ENCODE peak calls at places on chromosome 10, in seven cellular contexts. H is cardiac muscle cell, U is AG09309, M is mucosa of descending colon, V is IMR-90, J is ovary, B is spleen. D is an unnamed sample.

GRCh38 chr10:36168777-36169176 is 526.7 kb upstream of the FZD8 start:
- DNase-seq in H (no peak), J (no peak), U (no peak), B (no peak), V (no peak), M (no peak), D (no peak)

GRCh38 chr10:19488592-19489280 is 327.5 kb upstream of the PLXDC2 start:
- DNase-seq in U (no peak), V (no peak), J (peak; percentile 72), B (peak; percentile 71), M (peak; percentile 25), H (peak; percentile 63), D (no peak)

GRCh38 chr10:91046891-91047290 is 126.0 kb upstream of the ANKRD1 start:
- DNase-seq in V (no peak), H (no peak), J (no peak), M (no peak), B (no peak), U (no peak), D (no peak)

GRCh38 chr10:90605506-90605905 is 252.3 kb downstream of the HTR7 start:
- DNase-seq in H (no peak), J (no peak), V (no peak), U (no peak), B (no peak), M (no peak), D (no peak)

GRCh38 chr10:94098916-94099315 is 105.2 kb downstream of the PLCE1 start:
- DNase-seq in M (no peak), B (no peak), H (no peak), V (no peak), J (no peak), U (no peak), D (no peak)

GRCh38 chr10:71339796-71340589 is 20.9 kb downstream of the SLC29A3 start:
- DNase-seq in H (no peak), B (no peak), V (no peak), J (no peak), U (no peak), M (no peak), D (no peak)

GRCh38 chr10:593901-594457 is 95.5 kb downstream of the DIP2C start:
- DNase-seq in H (no peak), M (no peak), J (peak; percentile 81), V (peak; percentile 91), B (no peak), U (no peak), D (no peak)

GRCh38 chr10:11344550-11344949 is 266.9 kb downstream of the USP6NL start:
- DNase-seq in H (no peak), J (no peak), B (no peak), U (no peak), M (no peak), V (no peak), D (no peak)

GRCh38 chr10:63713191-63714144 is 192.3 kb downstream of the REEP3 start:
- DNase-seq in J (peak; percentile 91), H (peak; percentile 61), M (peak; percentile 85), V (peak; percentile 59), U (no peak), B (no peak), D (no peak)

GRCh38 chr10:83182076-83182475 is 957.2 kb upstream of the GHITM start:
- DNase-seq in H (no peak), B (no peak), M (no peak), J (no peak), V (no peak), U (no peak), D (no peak)

GRCh38 chr10:44660271-44660670 is 250.9 kb upstream of the TMEM72 start:
- DNase-seq in H (no peak), B (no peak), U (no peak), J (no peak), V (peak; percentile 44), M (no peak), D (no peak)

GRCh38 chr10:26860542-26861325 is at the start of gene ABI1:
- DNase-seq in J (peak; percentile 98), B (peak; percentile 99), H (peak; percentile 99), U (peak; percentile 95), M (peak; percentile 98), V (peak; percentile 98), D (peak; percentile 94)

GRCh38 chr10:58955615-58956014 is 220.8 kb upstream of the PHYHIPL start:
- DNase-seq in H (no peak), B (no peak), J (no peak), U (no peak), M (no peak), V (no peak), D (no peak)

GRCh38 chr10:100986952-100987684 is at the start of the genes MRPL43 and TWNK:
- DNase-seq in H (peak; percentile 89), J (peak; percentile 90), M (peak; percentile 90), U (no peak), B (peak; percentile 95), V (peak; percentile 64), D (peak; percentile 89)

GRCh38 chr10:48478980-48479811 is 125.7 kb downstream of the ARHGAP22 start:
- DNase-seq in U (no peak), M (no peak), B (peak; percentile 61), J (peak; percentile 19), V (no peak), H (no peak), D (no peak)

GRCh38 chr10:71848325-71849277 is 2.5 kb downstream of the PSAP start:
- DNase-seq in M (no peak), U (no peak), H (no peak), J (no peak), B (peak; percentile 6), V (peak; percentile 51), D (no peak)

GRCh38 chr10:113945075-113945686 is 90.7 kb downstream of the NHLRC2 start:
- DNase-seq in B (no peak), V (peak; percentile 70), U (no peak), M (peak; percentile 64), H (no peak), J (no peak), D (no peak)

DNA sequence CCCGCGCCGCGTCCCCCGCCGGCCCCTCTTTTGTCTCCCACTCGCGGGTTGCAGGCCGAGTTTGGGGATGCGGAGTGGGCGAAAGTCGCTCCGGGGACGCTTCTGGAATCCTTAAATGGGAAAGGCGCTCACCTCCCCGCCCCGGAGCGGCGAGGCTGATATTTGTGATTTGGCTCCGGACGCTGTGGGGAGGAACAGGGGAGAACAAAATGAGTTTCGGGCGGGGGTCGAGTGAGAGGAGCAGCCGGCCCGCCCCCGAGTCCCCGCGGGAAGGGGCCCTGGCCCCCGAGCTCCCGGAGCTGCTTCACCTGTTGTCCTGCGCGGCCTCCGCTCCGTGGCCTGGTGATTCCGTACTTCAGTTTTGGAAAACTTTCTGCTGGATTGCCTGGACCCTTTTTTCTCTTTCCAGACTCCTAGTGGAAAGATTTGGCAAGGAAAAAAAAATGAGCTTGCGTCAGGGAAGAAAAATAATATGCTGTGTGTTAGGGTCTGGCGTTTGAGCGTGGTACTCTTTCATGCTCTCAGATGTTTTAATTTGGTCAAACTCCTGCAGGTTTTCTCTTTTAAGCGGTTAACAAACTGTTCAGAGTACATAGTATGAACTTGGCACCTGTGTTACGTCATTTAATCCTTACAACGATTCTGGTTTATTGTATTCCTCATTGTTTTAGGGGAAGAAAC is 831 bp downstream of the BMPR1A start:
- DNase-seq in M (peak; percentile 69), H (peak; percentile 62), B (peak; percentile 83), U (no peak), J (peak; percentile 77), V (peak; percentile 65), D (peak; percentile 11)
- TF ChIP-seq CTCF in M (no peak), H (peak; percentile 40), B (no peak), U (peak; percentile 29), J (no peak), V (peak; percentile 38), D (no peak)

GRCh38 chr10:115167716-115168115 is 74.6 kb downstream of the ATRNL1 start:
- DNase-seq in H (no peak), M (no peak), V (no peak), J (no peak), B (no peak), U (no peak), D (no peak)

GRCh38 chr10:115173915-115174443 is 80.8 kb downstream of the ATRNL1 start:
- DNase-seq in B (no peak), V (no peak), U (no peak), M (no peak), H (no peak), J (no peak), D (no peak)

GRCh38 chr10:115171392-115171960 is 78.3 kb downstream of the ATRNL1 start:
- DNase-seq in B (no peak), H (no peak), V (no peak), U (no peak), J (no peak), M (no peak), D (no peak)
- TF ChIP-seq CTCF in B (peak; percentile 33), H (peak; percentile 35), V (peak; percentile 49), U (peak; percentile 13), J (no peak), M (no peak), D (no peak)

DNA sequence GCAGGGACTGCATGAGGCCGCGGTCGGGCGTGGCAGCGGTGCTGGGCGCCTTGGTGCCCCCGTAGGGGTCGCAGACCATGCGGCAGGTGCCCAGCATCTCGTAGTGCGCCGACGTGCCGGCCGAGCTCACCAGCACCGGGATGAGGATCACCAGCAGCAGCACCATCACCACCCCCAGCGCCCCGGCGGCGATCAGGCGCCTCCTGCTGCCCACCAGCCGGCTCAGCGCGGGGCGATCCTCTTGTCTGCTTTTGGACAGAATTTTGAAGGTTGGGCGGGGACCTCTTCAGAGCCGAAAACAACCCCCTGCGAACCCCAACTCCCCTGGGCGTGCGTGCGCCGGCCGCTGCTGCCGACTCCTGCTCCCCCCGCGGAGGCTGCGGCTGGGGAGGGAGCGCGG is 779 bp downstream of the C1QL3 start:
- DNase-seq in V (peak; percentile 12), J (no peak), M (peak; percentile 24), B (peak; percentile 75), U (no peak), H (peak; percentile 33), D (no peak)
- TF ChIP-seq CTCF in V (peak; percentile 11), J (no peak), M (no peak), B (no peak), U (peak; percentile 41), H (peak; percentile 42), D (no peak)

GRCh38 chr10:85789125-85789524 is 577.5 kb downstream of the GRID1 start:
- DNase-seq in H (no peak), V (no peak), U (no peak), M (no peak), B (no peak), J (no peak), D (no peak)

GRCh38 chr10:85788570-85788969 is 578.0 kb downstream of the GRID1 start:
- DNase-seq in H (no peak), B (no peak), J (no peak), V (no peak), M (no peak), U (no peak), D (no peak)

GRCh38 chr10:85787393-85787792 is 579.2 kb downstream of the GRID1 start:
- DNase-seq in V (no peak), H (no peak), M (no peak), B (no peak), U (no peak), J (no peak), D (no peak)

GRCh38 chr10:85784792-85785191 is 581.8 kb downstream of the GRID1 start:
- DNase-seq in U (no peak), B (no peak), H (no peak), V (no peak), J (no peak), M (no peak), D (no peak)

DNA sequence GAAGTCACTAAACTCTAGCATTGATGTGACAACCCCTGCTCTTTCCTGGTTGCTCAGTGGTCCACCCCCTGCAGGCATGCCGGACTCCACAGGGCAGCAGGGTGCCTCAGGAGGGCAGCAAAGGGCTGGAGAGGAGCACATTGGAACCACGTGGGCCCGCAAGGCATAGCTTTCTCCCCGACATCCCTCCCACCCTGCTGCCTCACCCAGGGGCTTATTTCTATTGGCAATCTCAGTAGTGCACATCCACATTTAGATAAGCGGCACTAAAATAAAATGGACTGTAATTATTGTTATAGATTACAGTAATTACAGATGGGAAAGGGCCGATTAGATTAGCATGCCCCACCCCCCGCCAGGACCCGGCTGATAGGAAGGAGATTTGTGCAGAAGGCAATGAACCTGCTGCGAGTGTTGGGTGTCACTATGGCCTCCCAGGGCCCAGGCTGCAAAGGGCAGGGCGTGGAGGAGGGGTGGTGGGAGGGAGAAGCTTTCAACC is 580.1 kb downstream of the GRID1 start:
- DNase-seq in H (peak; percentile 62), U (no peak), V (no peak), B (no peak), M (no peak), J (no peak), D (no peak)
- TF ChIP-seq CTCF in H (no peak), U (no peak), V (no peak), B (no peak), M (no peak), J (no peak), D (no peak)